ENCODE peak calls at places on chromosomes 5 and 9, in four cellular contexts. Y is H1, V is GM12878, K is HepG2. N is an unnamed sample. For H3K27me3, the result is how much of the 10 kb centered on the place peaks cover.

GRCh38 chr5:3323144-3323543 is 272.5 kb upstream of the IRX1 start:
- DNase-seq in Y (no peak), V (no peak), K (no peak), N (no peak)

GRCh38 chr5:134188092-134188491 is 11.3 kb upstream of the SKP1 start:
- DNase-seq in Y (no peak), V (no peak), K (no peak), N (no peak)

GRCh38 chr9:98130576-98131228 is 11.7 kb upstream of the TRIM14 start:
- DNase-seq in Y (no peak), V (no peak), K (no peak), N (no peak)

GRCh38 chr5:179534431-179534830 is 15.9 kb upstream of the RUFY1 start:
- DNase-seq in Y (no peak), V (no peak), K (peak), N (no peak)

GRCh38 chr9:114117614-114117995 is 18.5 kb upstream of the KIF12 start:
- DNase-seq in Y (no peak), V (no peak), K (peak), N (no peak)

GRCh38 chr9:136545966-136546696 is at the start of gene NOTCH1:
- DNase-seq in Y (no peak), V (peak), K (peak), N (peak)

GRCh38 chr9:124346347-124347163 is 68.7 kb downstream of the PSMB7 start:
- DNase-seq in Y (no peak), V (no peak), K (no peak), N (no peak)

GRCh38 chr9:133048595-133048994 is 13.2 kb upstream of the CEL start:
- DNase-seq in Y (no peak), V (no peak), K (no peak), N (no peak)

GRCh38 chr5:94702729-94703128 is 84.3 kb downstream of the SLF1 start:
- DNase-seq in Y (no peak), V (peak), K (no peak), N (no peak)

GRCh38 chr9:65426231-65426630 is 141.2 kb upstream of the FOXD4L5 start:
- DNase-seq in Y (no peak), V (no peak), K (no peak), N (no peak)

GRCh38 chr9:124629600-124629999 is 122.4 kb upstream of the NR5A1 start:
- DNase-seq in Y (no peak), V (no peak), K (no peak), N (no peak)

GRCh38 chr5:8491254-8491653 is 622.3 kb downstream of the MTRR start:
- DNase-seq in Y (no peak), V (no peak), K (no peak), N (no peak)

GRCh38 chr5:88396635-88397285 is 128.1 kb upstream of the TMEM161B start:
- DNase-seq in Y (no peak), V (no peak), K (no peak), N (no peak)

GRCh38 chr9:101242651-101243050 is 142.2 kb downstream of the BAAT start:
- DNase-seq in Y (no peak), V (no peak), K (no peak), N (no peak)

GRCh38 chr5:20575515-20575914 is 587.5 kb upstream of the CDH18 start:
- DNase-seq in Y (no peak), V (no peak), K (no peak), N (no peak)

GRCh38 chr5:140642718-140643117 is 3.5 kb downstream of the TMCO6 start:
- DNase-seq in Y (no peak), V (no peak), K (no peak), N (no peak)

GRCh38 chr9:34994429-34995287 is 5.1 kb downstream of the DNAJB5 start:
- DNase-seq in Y (no peak), V (no peak), K (peak), N (peak)

GRCh38 chr5:81963544-81963943 is 8.3 kb upstream of the ATG10 start:
- DNase-seq in Y (no peak), V (no peak), K (no peak), N (no peak)

GRCh38 chr5:110356687-110357086 is 369.8 kb downstream of the TMEM232 start:
- DNase-seq in Y (no peak), V (no peak), K (no peak), N (no peak)

GRCh38 chr5:149485655-149486615 is 65.3 kb downstream of the CSNK1A1 start:
- DNase-seq in Y (no peak), V (no peak), K (peak), N (no peak)

GRCh38 chr5:140672455-140673186 is 755 bp downstream of the DND1 start:
- DNase-seq in Y (no peak), V (no peak), K (no peak), N (no peak)

GRCh38 chr9:132551556-132551955 is 30.9 kb upstream of the BARHL1 start:
- DNase-seq in Y (no peak), V (no peak), K (no peak), N (no peak)

GRCh38 chr9:98226516-98226915 is 28.9 kb downstream of the TBC1D2 start:
- DNase-seq in Y (no peak), V (no peak), K (peak), N (no peak)

GRCh38 chr9:126621056-126621918 is 7.6 kb downstream of the LMX1B start:
- DNase-seq in Y (no peak), V (no peak), K (no peak), N (no peak)
- TF ChIP-seq SUZ12 in Y (no peak), V (no peak), K (no peak), N (peak)

GRCh38 chr5:173238312-173239232 is 3.6 kb upstream of the NKX2-5 start:
- DNase-seq in Y (no peak), V (no peak), K (no peak), N (no peak)

GRCh38 chr5:173237821-173238220 is 2.8 kb upstream of the NKX2-5 start:
- DNase-seq in Y (no peak), V (no peak), K (no peak), N (no peak)

GRCh38 chr5:173236531-173237501 is 1.8 kb upstream of the NKX2-5 start:
- DNase-seq in Y (no peak), V (no peak), K (no peak), N (no peak)

GRCh38 chr5:173240091-173241050 is 5.4 kb upstream of the NKX2-5 start:
- DNase-seq in Y (no peak), V (no peak), K (no peak), N (no peak)

DNA sequence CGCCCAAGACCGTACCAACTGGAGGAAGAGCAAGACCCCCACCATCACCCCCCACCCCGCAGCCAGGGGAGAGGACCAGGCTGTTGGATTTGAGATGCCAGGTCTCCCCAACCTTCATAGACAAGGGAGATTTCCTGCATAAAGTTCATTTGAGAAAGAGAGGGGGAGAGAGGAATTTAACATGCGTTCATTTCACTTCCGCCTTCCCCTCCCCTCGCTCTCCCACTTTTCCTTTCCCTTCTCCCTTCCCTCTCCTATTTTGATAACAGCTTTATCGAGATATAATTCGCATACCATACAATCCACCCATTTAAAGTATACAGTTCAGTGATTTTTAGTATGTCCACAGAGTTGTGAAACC is 4.2 kb upstream of the NKX2-5 start:
- DNase-seq in Y (no peak), V (no peak), K (no peak), N (no peak)
- H3K27me3 ChIP-seq in Y (half or more), V (half or more), K (under half), N (half or more)

GRCh38 chr5:141913560-141913959 is 10.1 kb upstream of the DELE1 start:
- DNase-seq in Y (no peak), V (no peak), K (no peak), N (no peak)
- H3K9ac ChIP-seq in Y (no peak), V (no peak), K (no peak), N (no peak)

GRCh38 chr5:124641154-124641792 is 105.2 kb downstream of the ZNF608 start:
- DNase-seq in Y (no peak), V (no peak), K (no peak), N (no peak)
- TF ChIP-seq SUZ12 in Y (no peak), V (no peak), K (no peak), N (no peak)

GRCh38 chr9:131098391-131099087 is 2.2 kb downstream of the AIF1L start:
- DNase-seq in Y (no peak), V (no peak), K (no peak), N (no peak)

GRCh38 chr9:131095666-131096489 is 453 bp upstream of the AIF1L start:
- DNase-seq in Y (peak), V (no peak), K (peak), N (peak)

GRCh38 chr9:131097259-131097947 is 1.1 kb downstream of the AIF1L start:
- DNase-seq in Y (no peak), V (no peak), K (no peak), N (no peak)

GRCh38 chr9:131097948-131098278 is 1.6 kb downstream of the AIF1L start:
- DNase-seq in Y (no peak), V (no peak), K (no peak), N (no peak)

DNA sequence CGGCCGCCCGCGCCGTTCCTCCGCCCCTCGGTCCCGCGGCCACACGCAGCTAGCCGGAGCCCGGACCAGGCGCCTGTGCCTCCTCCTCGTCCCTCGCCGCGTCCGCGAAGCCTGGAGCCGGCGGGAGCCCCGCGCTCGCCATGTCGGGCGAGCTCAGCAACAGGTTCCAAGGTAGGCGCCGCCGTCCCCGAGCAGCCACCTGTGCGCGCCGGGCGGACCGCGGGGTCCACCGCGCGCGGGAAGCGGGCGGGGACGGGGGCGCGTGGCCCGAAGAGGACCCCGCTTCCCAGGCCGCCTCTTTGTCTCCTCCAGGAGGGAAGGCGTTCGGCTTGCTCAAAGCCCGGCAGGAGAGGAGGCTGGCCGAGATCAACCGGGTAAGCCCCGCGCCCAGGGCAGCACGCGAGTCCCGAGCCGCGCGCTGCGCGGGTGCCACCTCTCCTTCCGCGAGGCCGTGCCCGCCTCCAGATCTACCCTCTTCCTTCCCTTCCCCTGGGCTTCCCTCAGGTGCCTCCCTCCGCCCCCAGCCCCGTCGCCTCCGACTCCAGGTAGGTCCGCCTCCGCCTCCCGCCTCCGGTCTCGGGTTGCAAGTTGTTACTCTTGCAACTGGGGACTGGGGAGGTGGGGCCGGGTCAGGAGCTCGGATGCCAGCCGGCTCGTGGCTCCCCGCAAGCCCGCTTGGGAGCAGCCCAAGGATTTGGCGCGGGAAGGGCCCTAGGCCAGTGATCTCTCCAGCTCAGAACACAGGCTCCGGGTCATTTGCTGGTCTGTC is at the start of gene AIF1L:
- DNase-seq in Y (no peak), V (no peak), K (no peak), N (peak)
- H3K27me3 ChIP-seq in Y (under half), V (under half), K (under half), N (under half)

GRCh38 chr5:173689713-173690360 is 73.4 kb upstream of the BOD1 start:
- DNase-seq in Y (no peak), V (no peak), K (peak), N (no peak)

GRCh38 chr5:173689171-173689676 is 72.8 kb upstream of the BOD1 start:
- DNase-seq in Y (no peak), V (no peak), K (peak), N (no peak)

GRCh38 chr5:173686950-173687349 is 70.5 kb upstream of the BOD1 start:
- DNase-seq in Y (no peak), V (no peak), K (no peak), N (no peak)

GRCh38 chr5:173691931-173692330 is 75.5 kb upstream of the BOD1 start:
- DNase-seq in Y (no peak), V (no peak), K (no peak), N (no peak)

GRCh38 chr5:173688708-173689107 is 72.3 kb upstream of the BOD1 start:
- DNase-seq in Y (no peak), V (no peak), K (no peak), N (no peak)
- H3K9ac ChIP-seq in Y (no peak), V (no peak), K (peak), N (no peak)